ENCODE peak calls at places on chromosomes 2 and 18, in five cellular contexts. O, J, A, B and W are unnamed samples.

GRCh38 chr18:26052497-26052896 is 37.9 kb downstream of the SS18 start:
- DNase-seq in O (no peak), J (no peak), A (no peak), B (no peak), W (no peak)

GRCh38 chr2:156380117-156380645 is 47.7 kb upstream of the NR4A2 start:
- DNase-seq in O (no peak), J (no peak), A (peak; percentile 35), B (no peak), W (peak; percentile 75)

GRCh38 chr2:75292826-75293225 is 93.5 kb upstream of the TACR1 start:
- DNase-seq in O (no peak), J (no peak), A (no peak), B (no peak), W (no peak)

GRCh38 chr2:169362346-169363026 is at the start of gene LRP2:
- DNase-seq in O (peak; percentile 63), J (peak; percentile 4), A (peak; percentile 23), B (no peak), W (peak; percentile 3)

GRCh38 chr18:10526211-10526949 is 553 bp downstream of the NAPG start:
- DNase-seq in O (peak; percentile 79), J (peak; percentile 23), A (no peak), B (peak; percentile 57), W (peak; percentile 78)

GRCh38 chr2:12433641-12433990 is 283.1 kb upstream of the TRIB2 start:
- DNase-seq in O (no peak), J (no peak), A (no peak), B (no peak), W (peak; percentile 10)

GRCh38 chr2:164015328-164016123 is 279.7 kb upstream of the FIGN start:
- DNase-seq in O (no peak), J (no peak), A (peak; percentile 68), B (no peak), W (peak; percentile 91)

GRCh38 chr2:66306488-66306887 is 128.4 kb upstream of the MEIS1 start:
- DNase-seq in O (no peak), J (no peak), A (no peak), B (no peak), W (no peak)

GRCh38 chr18:25062720-25063119 is 289.2 kb downstream of the ZNF521 start:
- DNase-seq in O (no peak), J (no peak), A (no peak), B (no peak), W (no peak)

GRCh38 chr2:23269747-23270146 is 115.2 kb upstream of the KLHL29 start:
- DNase-seq in O (no peak), J (no peak), A (no peak), B (no peak), W (no peak)

GRCh38 chr2:230225486-230225885 is at the start of gene SP140:
- DNase-seq in O (peak; percentile 72), J (no peak), A (peak; percentile 76), B (peak; percentile 43), W (peak; percentile 92)

GRCh38 chr18:76578571-76579300 is 83.7 kb upstream of the ZNF516 start:
- DNase-seq in O (no peak), J (no peak), A (no peak), B (no peak), W (no peak)

GRCh38 chr2:231891514-231891905 is 34.7 kb downstream of the NPPC start:
- DNase-seq in O (no peak), J (no peak), A (no peak), B (no peak), W (no peak)

GRCh38 chr2:185108588-185108987 is 510.3 kb downstream of the ZNF804A start:
- DNase-seq in O (no peak), J (no peak), A (no peak), B (no peak), W (no peak)

GRCh38 chr2:120389036-120389391 is 43.1 kb downstream of the INHBB start:
- DNase-seq in O (peak; percentile 28), J (no peak), A (no peak), B (no peak), W (no peak)

GRCh38 chr18:47953471-47953931 is 23.0 kb upstream of the SMAD2 start:
- DNase-seq in O (peak; percentile 52), J (no peak), A (no peak), B (peak; percentile 52), W (peak; percentile 57)

GRCh38 chr2:30335981-30336538 is 104.7 kb downstream of the LBH start:
- DNase-seq in O (no peak), J (no peak), A (peak; percentile 35), B (no peak), W (peak; percentile 58)

GRCh38 chr18:63831080-63831788 is 56.0 kb downstream of the SERPINB7 start:
- DNase-seq in O (no peak), J (no peak), A (peak; percentile 57), B (no peak), W (peak; percentile 65)

GRCh38 chr2:54881759-54882158 is 158.3 kb downstream of the EML6 start:
- DNase-seq in O (no peak), J (no peak), A (no peak), B (no peak), W (no peak)

GRCh38 chr2:132562245-132562644 is 107.8 kb downstream of the LYPD1 start:
- DNase-seq in O (no peak), J (no peak), A (no peak), B (no peak), W (no peak)

GRCh38 chr2:26563686-26564085 is 77.5 kb downstream of the CIB4 start:
- DNase-seq in O (no peak), J (no peak), A (no peak), B (no peak), W (no peak)

GRCh38 chr2:168455692-168456525 is at the start of gene CERS6:
- DNase-seq in O (peak; percentile 98), J (peak; percentile 92), A (peak; percentile 87), B (peak; percentile 97), W (peak; percentile 97)

GRCh38 chr2:57139179-57139578 is 907.4 kb upstream of the VRK2 start:
- DNase-seq in O (no peak), J (no peak), A (no peak), B (no peak), W (no peak)

GRCh38 chr2:151302879-151303278 is 13.4 kb upstream of the NMI start:
- DNase-seq in O (no peak), J (peak; percentile 34), A (no peak), B (peak; percentile 52), W (no peak)

GRCh38 chr2:229235136-229235914 is 35.8 kb downstream of the PID1 start:
- DNase-seq in O (no peak), J (no peak), A (no peak), B (peak; percentile 41), W (no peak)

GRCh38 chr2:200618590-200619021 is 32.8 kb downstream of the AOX1 start:
- DNase-seq in O (no peak), J (peak; percentile 76), A (no peak), B (no peak), W (peak; percentile 4)

GRCh38 chr2:10354399-10354798 is 51.7 kb downstream of the HPCAL1 start:
- DNase-seq in O (no peak), J (no peak), A (no peak), B (no peak), W (no peak)

GRCh38 chr2:118523761-118524160 is 323.7 kb downstream of the EN1 start:
- DNase-seq in O (no peak), J (no peak), A (no peak), B (no peak), W (no peak)

GRCh38 chr2:206250041-206250897 is 24.2 kb upstream of the ZDBF2 start:
- DNase-seq in O (no peak), J (peak; percentile 73), A (no peak), B (no peak), W (peak; percentile 58)

GRCh38 chr2:54015809-54016703 is 45.3 kb upstream of the PSME4 start:
- DNase-seq in O (no peak), J (peak; percentile 61), A (no peak), B (no peak), W (no peak)

GRCh38 chr18:7191736-7192135 is 39.2 kb upstream of the LRRC30 start:
- DNase-seq in O (no peak), J (no peak), A (no peak), B (no peak), W (no peak)

GRCh38 chr2:61920548-61920947 is 15.1 kb downstream of the COMMD1 start:
- DNase-seq in O (no peak), J (no peak), A (no peak), B (no peak), W (no peak)

GRCh38 chr18:34639662-34640061 is 70.4 kb upstream of the DTNA start:
- DNase-seq in O (no peak), J (no peak), A (no peak), B (no peak), W (no peak)

GRCh38 chr18:34647251-34647650 is 62.8 kb upstream of the DTNA start:
- DNase-seq in O (no peak), J (peak; percentile 39), A (no peak), B (no peak), W (peak; percentile 33)

GRCh38 chr18:34648269-34648668 is 61.8 kb upstream of the DTNA start:
- DNase-seq in O (no peak), J (no peak), A (no peak), B (no peak), W (no peak)

GRCh38 chr18:34640273-34640672 is 69.8 kb upstream of the DTNA start:
- DNase-seq in O (no peak), J (no peak), A (no peak), B (no peak), W (no peak)

DNA sequence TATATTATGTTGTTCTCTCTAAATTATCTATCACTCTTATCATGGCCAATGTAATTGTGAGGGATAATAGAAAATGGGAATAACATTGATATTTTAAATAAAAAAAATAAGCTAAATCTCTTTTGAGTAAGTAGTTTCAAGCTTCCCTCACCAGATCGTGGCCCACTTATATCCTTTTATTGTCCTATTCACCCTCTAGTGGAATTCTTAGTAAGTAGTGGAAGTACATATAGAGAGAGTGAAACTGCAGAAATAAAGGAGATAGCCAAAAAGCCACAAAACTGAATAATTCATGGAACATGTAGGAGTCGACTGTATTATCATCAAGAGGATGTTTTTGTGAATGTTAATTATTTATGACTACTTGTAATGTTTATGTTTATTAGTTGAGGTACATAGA is 66.1 kb upstream of the DTNA start:
- DNase-seq in O (no peak), J (no peak), A (no peak), B (no peak), W (no peak)
- TF ChIP-seq CTCF in O (no peak), J (no peak), A (no peak), B (peak; percentile 7), W (no peak)

GRCh38 chr18:74950479-74950878 is 258.5 kb downstream of the PTGR3 start:
- DNase-seq in O (no peak), J (no peak), A (no peak), B (no peak), W (no peak)
- H3K4me3 ChIP-seq in O (no peak overlapping the region), J (no peak overlapping the region), A (no peak overlapping the region), B (no peak overlapping the region), W (no peak overlapping the region)

GRCh38 chr18:21604711-21605110 is 4.2 kb upstream of the ESCO1 start:
- DNase-seq in O (no peak), J (no peak), A (no peak), B (no peak), W (peak; percentile 54)
- TF ChIP-seq CTCF in O (no peak), J (no peak), A (no peak), B (no peak), W (no peak)

DNA sequence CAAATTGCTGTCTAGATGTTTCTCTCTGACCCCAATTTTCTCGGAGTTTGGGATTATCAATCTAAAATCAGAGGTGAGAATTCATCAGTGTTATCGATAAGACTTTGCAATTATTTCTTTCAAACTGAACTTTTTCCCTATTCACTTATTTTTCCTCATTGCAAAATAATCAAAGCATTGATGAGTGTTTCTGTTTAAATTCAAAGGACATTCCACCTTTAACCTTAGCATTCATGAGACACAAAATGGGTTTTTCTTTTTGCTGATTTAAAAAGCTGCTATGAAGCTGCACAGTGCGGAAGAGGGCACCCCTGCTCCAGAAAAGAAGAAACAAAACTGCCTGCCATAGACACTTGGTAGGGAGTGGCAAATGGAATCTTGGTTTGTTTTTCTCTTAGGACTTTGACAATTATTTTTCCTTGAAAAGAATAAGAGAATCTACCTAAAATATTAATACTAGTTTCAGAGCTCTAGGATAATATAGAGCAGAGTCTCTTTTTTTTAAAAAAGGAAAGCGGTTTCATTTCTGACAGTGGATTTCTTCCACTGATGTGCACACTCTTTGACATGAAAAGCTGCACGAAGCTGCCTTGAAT is 203.4 kb downstream of the TGIF1 start:
- DNase-seq in O (no peak), J (peak; percentile 54), A (no peak), B (no peak), W (no peak)
- H3K4me3 ChIP-seq in O (no peak overlapping the region), J (peak overlapping the region; percentile 51), A (no peak overlapping the region), B (no peak overlapping the region), W (no peak overlapping the region)